ENCODE peak calls at places on chromosomes 16 and 17, in nine cellular contexts. One of them, this sample, is unnamed.

GRCh38 chr17:79388556-79389295 is 222.1 kb downstream of the RBFOX3 start:
- DNase-seq in AG09319: no peak
- DNase-seq in ascending aorta: no peak
- DNase-seq in heart left ventricle: peak
- DNase-seq in mesothelial cell of epicardium: peak
- DNase-seq in lower leg skin: no peak
- DNase-seq in GM23338: peak
- DNase-seq in endothelial cell: peak
- DNase-seq in CD8-positive, alpha-beta T cell: no peak
- DNase-seq in this sample: peak

GRCh38 chr17:67434061-67434525 is 57.0 kb downstream of the PITPNC1 start:
- DNase-seq in AG09319: no peak
- DNase-seq in ascending aorta: no peak
- DNase-seq in heart left ventricle: peak
- DNase-seq in mesothelial cell of epicardium: no peak
- DNase-seq in lower leg skin: peak
- DNase-seq in GM23338: no peak
- DNase-seq in endothelial cell: no peak
- DNase-seq in CD8-positive, alpha-beta T cell: peak
- DNase-seq in this sample: no peak

GRCh38 chr16:28192811-28193529 is 18.8 kb downstream of the XPO6 start:
- DNase-seq in AG09319: no peak
- DNase-seq in ascending aorta: no peak
- DNase-seq in heart left ventricle: no peak
- DNase-seq in mesothelial cell of epicardium: no peak
- DNase-seq in lower leg skin: no peak
- DNase-seq in GM23338: no peak
- DNase-seq in endothelial cell: no peak
- DNase-seq in CD8-positive, alpha-beta T cell: peak
- DNase-seq in this sample: peak

GRCh38 chr17:11176549-11176948 is 64.5 kb upstream of the SHISA6 start:
- DNase-seq in AG09319: no peak
- DNase-seq in ascending aorta: no peak
- DNase-seq in heart left ventricle: no peak
- DNase-seq in mesothelial cell of epicardium: no peak
- DNase-seq in lower leg skin: no peak
- DNase-seq in GM23338: no peak
- DNase-seq in endothelial cell: no peak
- DNase-seq in CD8-positive, alpha-beta T cell: no peak
- DNase-seq in this sample: no peak

GRCh38 chr16:67546761-67547422 is 15.4 kb upstream of the CTCF start:
- DNase-seq in AG09319: no peak
- DNase-seq in ascending aorta: no peak
- DNase-seq in heart left ventricle: peak
- DNase-seq in mesothelial cell of epicardium: no peak
- DNase-seq in lower leg skin: peak
- DNase-seq in GM23338: peak
- DNase-seq in endothelial cell: peak
- DNase-seq in CD8-positive, alpha-beta T cell: peak
- DNase-seq in this sample: peak

GRCh38 chr17:14086189-14086588 is 16.9 kb downstream of the COX10 start:
- DNase-seq in AG09319: no peak
- DNase-seq in ascending aorta: no peak
- DNase-seq in heart left ventricle: no peak
- DNase-seq in mesothelial cell of epicardium: no peak
- DNase-seq in lower leg skin: no peak
- DNase-seq in GM23338: no peak
- DNase-seq in endothelial cell: no peak
- DNase-seq in CD8-positive, alpha-beta T cell: no peak
- DNase-seq in this sample: no peak

GRCh38 chr17:6753006-6753445 is 2.8 kb upstream of the XAF1 start:
- DNase-seq in AG09319: peak
- DNase-seq in ascending aorta: no peak
- DNase-seq in heart left ventricle: peak
- DNase-seq in mesothelial cell of epicardium: no peak
- DNase-seq in lower leg skin: no peak
- DNase-seq in GM23338: peak
- DNase-seq in endothelial cell: peak
- DNase-seq in CD8-positive, alpha-beta T cell: peak
- DNase-seq in this sample: no peak

GRCh38 chr16:57480754-57481230 is 5.5 kb downstream of the DOK4 start:
- DNase-seq in AG09319: no peak
- DNase-seq in ascending aorta: no peak
- DNase-seq in heart left ventricle: no peak
- DNase-seq in mesothelial cell of epicardium: no peak
- DNase-seq in lower leg skin: no peak
- DNase-seq in GM23338: no peak
- DNase-seq in endothelial cell: no peak
- DNase-seq in CD8-positive, alpha-beta T cell: no peak
- DNase-seq in this sample: no peak

GRCh38 chr16:27174007-27174406 is 29.3 kb upstream of the KDM8 start:
- DNase-seq in AG09319: no peak
- DNase-seq in ascending aorta: no peak
- DNase-seq in heart left ventricle: no peak
- DNase-seq in mesothelial cell of epicardium: no peak
- DNase-seq in lower leg skin: no peak
- DNase-seq in GM23338: no peak
- DNase-seq in endothelial cell: no peak
- DNase-seq in CD8-positive, alpha-beta T cell: peak
- DNase-seq in this sample: no peak

GRCh38 chr17:61794792-61795191 is 68.5 kb downstream of the BRIP1 start:
- DNase-seq in AG09319: no peak
- DNase-seq in ascending aorta: no peak
- DNase-seq in heart left ventricle: no peak
- DNase-seq in mesothelial cell of epicardium: no peak
- DNase-seq in lower leg skin: no peak
- DNase-seq in GM23338: no peak
- DNase-seq in endothelial cell: no peak
- DNase-seq in CD8-positive, alpha-beta T cell: no peak
- DNase-seq in this sample: no peak

GRCh38 chr16:81574168-81574567 is 129.6 kb downstream of the CMIP start:
- DNase-seq in AG09319: no peak
- DNase-seq in ascending aorta: no peak
- DNase-seq in heart left ventricle: no peak
- DNase-seq in mesothelial cell of epicardium: no peak
- DNase-seq in lower leg skin: no peak
- DNase-seq in GM23338: no peak
- DNase-seq in endothelial cell: no peak
- DNase-seq in CD8-positive, alpha-beta T cell: no peak
- DNase-seq in this sample: no peak

GRCh38 chr16:71626018-71626857 is at the start of gene MARVELD3:
- DNase-seq in AG09319: no peak
- DNase-seq in ascending aorta: no peak
- DNase-seq in heart left ventricle: no peak
- DNase-seq in mesothelial cell of epicardium: peak
- DNase-seq in lower leg skin: peak
- DNase-seq in GM23338: peak
- DNase-seq in endothelial cell: peak
- DNase-seq in CD8-positive, alpha-beta T cell: peak
- DNase-seq in this sample: peak

GRCh38 chr16:55003916-55004315 is 73.3 kb downstream of the IRX5 start:
- DNase-seq in AG09319: no peak
- DNase-seq in ascending aorta: no peak
- DNase-seq in heart left ventricle: no peak
- DNase-seq in mesothelial cell of epicardium: no peak
- DNase-seq in lower leg skin: no peak
- DNase-seq in GM23338: no peak
- DNase-seq in endothelial cell: no peak
- DNase-seq in CD8-positive, alpha-beta T cell: no peak
- DNase-seq in this sample: no peak

GRCh38 chr17:27586203-27586701 is 44.7 kb upstream of the LGALS9 start:
- DNase-seq in AG09319: peak
- DNase-seq in ascending aorta: no peak
- DNase-seq in heart left ventricle: no peak
- DNase-seq in mesothelial cell of epicardium: no peak
- DNase-seq in lower leg skin: no peak
- DNase-seq in GM23338: no peak
- DNase-seq in endothelial cell: no peak
- DNase-seq in CD8-positive, alpha-beta T cell: no peak
- DNase-seq in this sample: no peak

GRCh38 chr16:4416200-4417032 is at the start of gene CORO7:
- DNase-seq in AG09319: peak
- DNase-seq in ascending aorta: peak
- DNase-seq in heart left ventricle: peak
- DNase-seq in mesothelial cell of epicardium: peak
- DNase-seq in lower leg skin: peak
- DNase-seq in GM23338: peak
- DNase-seq in endothelial cell: peak
- DNase-seq in CD8-positive, alpha-beta T cell: peak
- DNase-seq in this sample: peak

GRCh38 chr17:45125509-45125908 is 6.8 kb downstream of the PLCD3 start:
- DNase-seq in AG09319: no peak
- DNase-seq in ascending aorta: no peak
- DNase-seq in heart left ventricle: no peak
- DNase-seq in mesothelial cell of epicardium: no peak
- DNase-seq in lower leg skin: no peak
- DNase-seq in GM23338: no peak
- DNase-seq in endothelial cell: no peak
- DNase-seq in CD8-positive, alpha-beta T cell: no peak
- DNase-seq in this sample: no peak

GRCh38 chr17:45128331-45128730 is 4.0 kb downstream of the PLCD3 start:
- DNase-seq in AG09319: no peak
- DNase-seq in ascending aorta: no peak
- DNase-seq in heart left ventricle: no peak
- DNase-seq in mesothelial cell of epicardium: no peak
- DNase-seq in lower leg skin: no peak
- DNase-seq in GM23338: no peak
- DNase-seq in endothelial cell: no peak
- DNase-seq in CD8-positive, alpha-beta T cell: no peak
- DNase-seq in this sample: no peak

GRCh38 chr17:45127583-45128300 is 4.6 kb downstream of the PLCD3 start:
- DNase-seq in AG09319: no peak
- DNase-seq in ascending aorta: no peak
- DNase-seq in heart left ventricle: peak
- DNase-seq in mesothelial cell of epicardium: no peak
- DNase-seq in lower leg skin: no peak
- DNase-seq in GM23338: no peak
- DNase-seq in endothelial cell: no peak
- DNase-seq in CD8-positive, alpha-beta T cell: no peak
- DNase-seq in this sample: no peak

GRCh38 chr17:45128989-45129388 is 3.3 kb downstream of the PLCD3 start:
- DNase-seq in AG09319: no peak
- DNase-seq in ascending aorta: no peak
- DNase-seq in heart left ventricle: no peak
- DNase-seq in mesothelial cell of epicardium: no peak
- DNase-seq in lower leg skin: no peak
- DNase-seq in GM23338: no peak
- DNase-seq in endothelial cell: no peak
- DNase-seq in CD8-positive, alpha-beta T cell: no peak
- DNase-seq in this sample: no peak

GRCh38 chr17:45127209-45127582 is 5.1 kb downstream of the PLCD3 start:
- DNase-seq in AG09319: no peak
- DNase-seq in ascending aorta: no peak
- DNase-seq in heart left ventricle: peak
- DNase-seq in mesothelial cell of epicardium: no peak
- DNase-seq in lower leg skin: no peak
- DNase-seq in GM23338: no peak
- DNase-seq in endothelial cell: no peak
- DNase-seq in CD8-positive, alpha-beta T cell: no peak
- DNase-seq in this sample: no peak
- TF ChIP-seq CTCF in AG09319: no peak
- TF ChIP-seq CTCF in ascending aorta: no peak
- TF ChIP-seq CTCF in heart left ventricle: no peak
- TF ChIP-seq CTCF in mesothelial cell of epicardium: no peak
- TF ChIP-seq CTCF in lower leg skin: no peak
- TF ChIP-seq CTCF in GM23338: no peak
- TF ChIP-seq CTCF in endothelial cell: no peak
- TF ChIP-seq CTCF in CD8-positive, alpha-beta T cell: no peak
- TF ChIP-seq CTCF in this sample: no peak

GRCh38 chr16:66247516-66248089 is 118.9 kb upstream of the CDH5 start:
- DNase-seq in AG09319: no peak
- DNase-seq in ascending aorta: no peak
- DNase-seq in heart left ventricle: no peak
- DNase-seq in mesothelial cell of epicardium: no peak
- DNase-seq in lower leg skin: peak
- DNase-seq in GM23338: no peak
- DNase-seq in endothelial cell: no peak
- DNase-seq in CD8-positive, alpha-beta T cell: no peak
- DNase-seq in this sample: no peak
- TF ChIP-seq CTCF in AG09319: no peak
- TF ChIP-seq CTCF in ascending aorta: no peak
- TF ChIP-seq CTCF in heart left ventricle: no peak
- TF ChIP-seq CTCF in mesothelial cell of epicardium: no peak
- TF ChIP-seq CTCF in lower leg skin: no peak
- TF ChIP-seq CTCF in GM23338: no peak
- TF ChIP-seq CTCF in endothelial cell: no peak
- TF ChIP-seq CTCF in CD8-positive, alpha-beta T cell: no peak
- TF ChIP-seq CTCF in this sample: no peak

GRCh38 chr17:59899099-59899498 is 6.2 kb downstream of the RPS6KB1 start:
- DNase-seq in AG09319: no peak
- DNase-seq in ascending aorta: no peak
- DNase-seq in heart left ventricle: no peak
- DNase-seq in mesothelial cell of epicardium: no peak
- DNase-seq in lower leg skin: no peak
- DNase-seq in GM23338: no peak
- DNase-seq in endothelial cell: no peak
- DNase-seq in CD8-positive, alpha-beta T cell: no peak
- DNase-seq in this sample: no peak
- TF ChIP-seq CTCF in AG09319: peak
- TF ChIP-seq CTCF in ascending aorta: no peak
- TF ChIP-seq CTCF in heart left ventricle: no peak
- TF ChIP-seq CTCF in mesothelial cell of epicardium: no peak
- TF ChIP-seq CTCF in lower leg skin: no peak
- TF ChIP-seq CTCF in GM23338: no peak
- TF ChIP-seq CTCF in endothelial cell: no peak
- TF ChIP-seq CTCF in CD8-positive, alpha-beta T cell: no peak
- TF ChIP-seq CTCF in this sample: no peak

GRCh38 chr17:1605681-1606351 is 22.8 kb downstream of the SLC43A2 start:
- DNase-seq in AG09319: no peak
- DNase-seq in ascending aorta: no peak
- DNase-seq in heart left ventricle: no peak
- DNase-seq in mesothelial cell of epicardium: no peak
- DNase-seq in lower leg skin: no peak
- DNase-seq in GM23338: no peak
- DNase-seq in endothelial cell: no peak
- DNase-seq in CD8-positive, alpha-beta T cell: no peak
- DNase-seq in this sample: no peak

GRCh38 chr17:1606352-1606985 is 22.2 kb downstream of the SLC43A2 start:
- DNase-seq in AG09319: no peak
- DNase-seq in ascending aorta: no peak
- DNase-seq in heart left ventricle: no peak
- DNase-seq in mesothelial cell of epicardium: no peak
- DNase-seq in lower leg skin: no peak
- DNase-seq in GM23338: no peak
- DNase-seq in endothelial cell: no peak
- DNase-seq in CD8-positive, alpha-beta T cell: no peak
- DNase-seq in this sample: peak

GRCh38 chr17:1601571-1601970 is 27.1 kb downstream of the SLC43A2 start:
- DNase-seq in AG09319: no peak
- DNase-seq in ascending aorta: no peak
- DNase-seq in heart left ventricle: no peak
- DNase-seq in mesothelial cell of epicardium: no peak
- DNase-seq in lower leg skin: no peak
- DNase-seq in GM23338: peak
- DNase-seq in endothelial cell: no peak
- DNase-seq in CD8-positive, alpha-beta T cell: no peak
- DNase-seq in this sample: no peak

GRCh38 chr17:1607971-1608320 is 20.7 kb downstream of the SLC43A2 start:
- DNase-seq in AG09319: no peak
- DNase-seq in ascending aorta: no peak
- DNase-seq in heart left ventricle: no peak
- DNase-seq in mesothelial cell of epicardium: no peak
- DNase-seq in lower leg skin: no peak
- DNase-seq in GM23338: peak
- DNase-seq in endothelial cell: no peak
- DNase-seq in CD8-positive, alpha-beta T cell: no peak
- DNase-seq in this sample: no peak

GRCh38 chr17:1604831-1605528 is 23.7 kb downstream of the SLC43A2 start:
- DNase-seq in AG09319: no peak
- DNase-seq in ascending aorta: no peak
- DNase-seq in heart left ventricle: no peak
- DNase-seq in mesothelial cell of epicardium: no peak
- DNase-seq in lower leg skin: no peak
- DNase-seq in GM23338: peak
- DNase-seq in endothelial cell: no peak
- DNase-seq in CD8-positive, alpha-beta T cell: no peak
- DNase-seq in this sample: no peak
- TF ChIP-seq CTCF in AG09319: no peak
- TF ChIP-seq CTCF in ascending aorta: no peak
- TF ChIP-seq CTCF in heart left ventricle: no peak
- TF ChIP-seq CTCF in mesothelial cell of epicardium: no peak
- TF ChIP-seq CTCF in lower leg skin: no peak
- TF ChIP-seq CTCF in GM23338: no peak
- TF ChIP-seq CTCF in endothelial cell: no peak
- TF ChIP-seq CTCF in CD8-positive, alpha-beta T cell: no peak
- TF ChIP-seq CTCF in this sample: no peak

This sample was measured in GM10248.